ENCODE peak calls at places on chromosomes 3 and 15, in six cellular contexts. N, C, D, I, S and V are unnamed samples.
A peak's percentile ranks its signal among the peaks of the same experiment; 100 is the strongest.

GRCh38 chr3:160577551-160578195 is 12.3 kb upstream of the KPNA4 start:
- DNase-seq in N (no peak), C (no peak), D (no peak), I (no peak), S (peak; percentile 39), V (no peak)

GRCh38 chr15:43292375-43293078 is 25.8 kb upstream of the TGM5 start:
- DNase-seq in N (no peak), C (no peak), D (no peak), I (no peak), S (no peak), V (no peak)

GRCh38 chr3:122858373-122858772 is 63.5 kb downstream of the SLC49A4 start:
- DNase-seq in N (peak; percentile 3), C (no peak), D (no peak), I (no peak), S (peak; percentile 40), V (peak; percentile 18)

GRCh38 chr3:164479978-164480377 is 598.3 kb downstream of the SI start:
- DNase-seq in N (no peak), C (no peak), D (no peak), I (no peak), S (no peak), V (no peak)

GRCh38 chr3:12288466-12289129 is at the start of gene PPARG:
- DNase-seq in N (no peak), C (peak; percentile 76), D (peak; percentile 56), I (peak; percentile 59), S (peak; percentile 84), V (peak; percentile 78)

GRCh38 chr3:37014620-37015019 is 21.3 kb downstream of the MLH1 start:
- DNase-seq in N (no peak), C (no peak), D (no peak), I (no peak), S (no peak), V (no peak)

GRCh38 chr15:61122624-61123375 is 106.3 kb downstream of the RORA start:
- DNase-seq in N (no peak), C (no peak), D (no peak), I (no peak), S (no peak), V (no peak)

GRCh38 chr3:100110101-100110500 is 4.2 kb downstream of the FILIP1L start:
- DNase-seq in N (no peak), C (no peak), D (no peak), I (no peak), S (no peak), V (no peak)

GRCh38 chr3:183844606-183845005 is 19.2 kb upstream of the MAP6D1 start:
- DNase-seq in N (peak; percentile 58), C (no peak), D (no peak), I (no peak), S (no peak), V (peak; percentile 45)